ENCODE peak calls at places on chromosome 1, in seven cellular contexts. L, E, Q, Z, C, G and F are unnamed samples.

GRCh38 chr1:201640624-201641023 is 101.7 kb downstream of the NAV1 start:
- DNase-seq in L (no peak), E (no peak), Q (no peak), Z (peak), C (peak), G (peak), F (peak)

GRCh38 chr1:183180634-183181056 is 5.4 kb upstream of the LAMC2 start:
- DNase-seq in L (no peak), E (peak), Q (peak), Z (peak), C (no peak), G (peak), F (peak)

GRCh38 chr1:56920551-56920950 is 45.3 kb downstream of the C8B start:
- DNase-seq in L (no peak), E (no peak), Q (no peak), Z (no peak), C (no peak), G (peak), F (peak)

GRCh38 chr1:154860154-154860870 is 9.8 kb downstream of the KCNN3 start:
- DNase-seq in L (no peak), E (no peak), Q (no peak), Z (no peak), C (no peak), G (no peak), F (no peak)

GRCh38 chr1:229223498-229223897 is 47.4 kb upstream of the RAB4A start:
- DNase-seq in L (peak), E (no peak), Q (no peak), Z (no peak), C (no peak), G (no peak), F (no peak)

GRCh38 chr1:116320846-116321245 is 52.2 kb upstream of the ATP1A1 start:
- DNase-seq in L (no peak), E (no peak), Q (no peak), Z (no peak), C (no peak), G (no peak), F (no peak)

GRCh38 chr1:47262787-47263413 is 30.9 kb upstream of the TAL1 start:
- DNase-seq in L (peak), E (peak), Q (peak), Z (no peak), C (no peak), G (peak), F (peak)

GRCh38 chr1:5142389-5142788 is 488.0 kb downstream of the AJAP1 start:
- DNase-seq in L (no peak), E (no peak), Q (no peak), Z (no peak), C (no peak), G (no peak), F (no peak)

GRCh38 chr1:110004583-110004982 is 20.0 kb downstream of the AHCYL1 start:
- DNase-seq in L (no peak), E (peak), Q (no peak), Z (no peak), C (no peak), G (no peak), F (no peak)

GRCh38 chr1:166350490-166350889 is 183.7 kb upstream of the FAM78B start:
- DNase-seq in L (no peak), E (no peak), Q (no peak), Z (no peak), C (no peak), G (no peak), F (no peak)

GRCh38 chr1:66752000-66752592 is at the start of gene DYNLT5:
- DNase-seq in L (peak), E (peak), Q (peak), Z (peak), C (peak), G (peak), F (peak)

GRCh38 chr1:193321242-193321842 is 134.9 kb upstream of the B3GALT2 start:
- DNase-seq in L (no peak), E (no peak), Q (no peak), Z (no peak), C (no peak), G (peak), F (no peak)

GRCh38 chr1:180515364-180515763 is 13.0 kb upstream of the ACBD6 start:
- DNase-seq in L (no peak), E (no peak), Q (no peak), Z (no peak), C (no peak), G (no peak), F (no peak)

GRCh38 chr1:171506525-171507304 is 21.4 kb downstream of the PRRC2C start:
- DNase-seq in L (no peak), E (no peak), Q (no peak), Z (no peak), C (no peak), G (peak), F (peak)

GRCh38 chr1:186858923-186859322 is 30.2 kb downstream of the PLA2G4A start:
- DNase-seq in L (no peak), E (peak), Q (no peak), Z (no peak), C (peak), G (peak), F (no peak)

GRCh38 chr1:93878889-93879586 is at the start of gene DNTTIP2:
- DNase-seq in L (peak), E (peak), Q (peak), Z (peak), C (peak), G (peak), F (peak)

GRCh38 chr1:218365600-218365999 is 20.5 kb downstream of the TGFB2 start:
- DNase-seq in L (no peak), E (no peak), Q (no peak), Z (no peak), C (peak), G (no peak), F (no peak)

GRCh38 chr1:48093696-48094518 is 96.7 kb upstream of the TRABD2B start:
- DNase-seq in L (peak), E (peak), Q (no peak), Z (peak), C (peak), G (peak), F (peak)

GRCh38 chr1:2128189-2128901 is 66.2 kb downstream of the FAAP20 start:
- DNase-seq in L (no peak), E (no peak), Q (no peak), Z (peak), C (peak), G (no peak), F (no peak)

GRCh38 chr1:181094813-181095212 is 6.3 kb downstream of the IER5 start:
- DNase-seq in L (peak), E (no peak), Q (peak), Z (no peak), C (no peak), G (peak), F (peak)

GRCh38 chr1:87927391-87928073 is 598.9 kb downstream of the LMO4 start:
- DNase-seq in L (no peak), E (peak), Q (no peak), Z (no peak), C (no peak), G (no peak), F (no peak)

GRCh38 chr1:245800901-245801605 is 646.3 kb downstream of the KIF26B start:
- DNase-seq in L (no peak), E (no peak), Q (peak), Z (no peak), C (no peak), G (no peak), F (no peak)

GRCh38 chr1:203461717-203462116 is 13.9 kb upstream of the PRELP start:
- DNase-seq in L (no peak), E (no peak), Q (no peak), Z (no peak), C (no peak), G (no peak), F (no peak)

GRCh38 chr1:151457911-151458882 is 1.1 kb downstream of the POGZ start:
- DNase-seq in L (peak), E (peak), Q (peak), Z (peak), C (peak), G (peak), F (peak)

GRCh38 chr1:59044535-59045121 is 252.3 kb upstream of the FGGY start:
- DNase-seq in L (no peak), E (no peak), Q (no peak), Z (no peak), C (no peak), G (no peak), F (no peak)

GRCh38 chr1:155909894-155910293 is 1.3 kb downstream of the RIT1 start:
- DNase-seq in L (peak), E (peak), Q (no peak), Z (no peak), C (no peak), G (peak), F (peak)

GRCh38 chr1:153400244-153400643 is 9.4 kb upstream of the S100A8 start:
- DNase-seq in L (no peak), E (peak), Q (no peak), Z (no peak), C (no peak), G (peak), F (no peak)

GRCh38 chr1:208081972-208082371 is 162.2 kb downstream of the PLXNA2 start:
- DNase-seq in L (no peak), E (no peak), Q (no peak), Z (no peak), C (peak), G (no peak), F (peak)

GRCh38 chr1:15540201-15540600 is 13.6 kb downstream of the DNAJC16 start:
- DNase-seq in L (no peak), E (no peak), Q (no peak), Z (no peak), C (no peak), G (peak), F (peak)

GRCh38 chr1:51518730-51519047 is 377 bp downstream of the EPS15 start:
- DNase-seq in L (peak), E (peak), Q (no peak), Z (peak), C (peak), G (no peak), F (no peak)

GRCh38 chr1:206794294-206794908 is 22.1 kb upstream of the IL10 start:
- DNase-seq in L (no peak), E (no peak), Q (no peak), Z (no peak), C (no peak), G (no peak), F (no peak)

GRCh38 chr1:150981177-150981804 is 801 bp upstream of the ANXA9 start:
- DNase-seq in L (no peak), E (peak), Q (no peak), Z (no peak), C (no peak), G (no peak), F (no peak)

GRCh38 chr1:20368866-20369545 is 78.3 kb downstream of the VWA5B1 start:
- DNase-seq in L (no peak), E (no peak), Q (no peak), Z (no peak), C (no peak), G (no peak), F (no peak)

GRCh38 chr1:188652678-188653077 is 1823.9 kb downstream of the PLA2G4A start:
- DNase-seq in L (no peak), E (no peak), Q (no peak), Z (no peak), C (no peak), G (peak), F (no peak)

GRCh38 chr1:13830616-13831280 is 130.8 kb downstream of the PRDM2 start:
- DNase-seq in L (peak), E (no peak), Q (no peak), Z (no peak), C (peak), G (peak), F (no peak)

GRCh38 chr1:13826591-13826990 is 126.6 kb downstream of the PRDM2 start:
- DNase-seq in L (no peak), E (no peak), Q (no peak), Z (no peak), C (no peak), G (no peak), F (no peak)

GRCh38 chr1:13828454-13829151 is 128.6 kb downstream of the PRDM2 start:
- DNase-seq in L (peak), E (peak), Q (no peak), Z (no peak), C (peak), G (peak), F (peak)

GRCh38 chr1:13830170-13830569 is 130.2 kb downstream of the PRDM2 start:
- DNase-seq in L (no peak), E (no peak), Q (no peak), Z (no peak), C (no peak), G (no peak), F (no peak)

DNA sequence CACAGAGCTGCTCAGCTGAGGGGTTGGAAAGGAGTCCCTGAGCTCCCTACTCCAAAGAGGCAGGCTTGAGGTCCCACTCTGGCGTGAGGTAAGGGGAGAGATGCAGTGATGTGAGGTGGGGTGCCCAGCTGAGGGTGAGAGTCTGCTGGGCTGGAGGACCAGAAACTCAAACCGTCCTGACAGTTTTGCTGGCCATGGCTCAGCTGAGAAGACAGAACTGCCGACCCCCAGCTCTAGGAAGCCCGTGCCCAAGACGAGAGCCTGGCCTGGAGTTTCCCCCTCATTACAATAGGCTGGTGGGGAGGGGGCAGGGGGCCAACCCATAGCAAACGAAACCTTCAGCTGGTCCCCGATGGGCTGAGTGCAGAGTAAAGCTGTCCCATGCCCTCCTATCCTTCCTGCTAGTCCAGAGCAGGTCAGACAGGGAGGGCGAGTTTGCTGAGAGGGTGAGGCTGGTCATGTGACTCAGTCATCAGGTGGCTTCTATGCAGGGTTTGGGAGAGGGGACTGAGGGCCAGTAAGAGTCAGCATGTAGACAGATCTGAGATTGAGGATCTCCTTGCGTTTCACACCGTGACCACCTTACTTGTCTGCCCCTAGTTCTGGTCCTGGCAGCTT is 129.3 kb downstream of the PRDM2 start:
- DNase-seq in L (no peak), E (peak), Q (no peak), Z (no peak), C (no peak), G (no peak), F (no peak)
- H3K4me3 ChIP-seq in L (no peak), E (peak), Q (no peak), Z (no peak), C (no peak), G (no peak), F (no peak)

GRCh38 chr1:18225236-18225904 is 117.8 kb downstream of the IGSF21 start:
- DNase-seq in L (no peak), E (no peak), Q (no peak), Z (peak), C (no peak), G (no peak), F (no peak)
- TF ChIP-seq CTCF in L (no peak), E (no peak), Q (no peak), Z (no peak), C (no peak), G (no peak), F (no peak)

GRCh38 chr1:23576338-23577055 is 17.2 kb upstream of the ID3 start:
- DNase-seq in L (no peak), E (no peak), Q (no peak), Z (no peak), C (no peak), G (no peak), F (no peak)

GRCh38 chr1:23578311-23578996 is 19.2 kb upstream of the ID3 start:
- DNase-seq in L (no peak), E (no peak), Q (no peak), Z (no peak), C (no peak), G (no peak), F (peak)

GRCh38 chr1:23578997-23579363 is 19.7 kb upstream of the ID3 start:
- DNase-seq in L (no peak), E (no peak), Q (no peak), Z (no peak), C (no peak), G (no peak), F (no peak)

GRCh38 chr1:23575226-23575810 is 16.0 kb upstream of the ID3 start:
- DNase-seq in L (no peak), E (no peak), Q (no peak), Z (no peak), C (no peak), G (no peak), F (peak)

DNA sequence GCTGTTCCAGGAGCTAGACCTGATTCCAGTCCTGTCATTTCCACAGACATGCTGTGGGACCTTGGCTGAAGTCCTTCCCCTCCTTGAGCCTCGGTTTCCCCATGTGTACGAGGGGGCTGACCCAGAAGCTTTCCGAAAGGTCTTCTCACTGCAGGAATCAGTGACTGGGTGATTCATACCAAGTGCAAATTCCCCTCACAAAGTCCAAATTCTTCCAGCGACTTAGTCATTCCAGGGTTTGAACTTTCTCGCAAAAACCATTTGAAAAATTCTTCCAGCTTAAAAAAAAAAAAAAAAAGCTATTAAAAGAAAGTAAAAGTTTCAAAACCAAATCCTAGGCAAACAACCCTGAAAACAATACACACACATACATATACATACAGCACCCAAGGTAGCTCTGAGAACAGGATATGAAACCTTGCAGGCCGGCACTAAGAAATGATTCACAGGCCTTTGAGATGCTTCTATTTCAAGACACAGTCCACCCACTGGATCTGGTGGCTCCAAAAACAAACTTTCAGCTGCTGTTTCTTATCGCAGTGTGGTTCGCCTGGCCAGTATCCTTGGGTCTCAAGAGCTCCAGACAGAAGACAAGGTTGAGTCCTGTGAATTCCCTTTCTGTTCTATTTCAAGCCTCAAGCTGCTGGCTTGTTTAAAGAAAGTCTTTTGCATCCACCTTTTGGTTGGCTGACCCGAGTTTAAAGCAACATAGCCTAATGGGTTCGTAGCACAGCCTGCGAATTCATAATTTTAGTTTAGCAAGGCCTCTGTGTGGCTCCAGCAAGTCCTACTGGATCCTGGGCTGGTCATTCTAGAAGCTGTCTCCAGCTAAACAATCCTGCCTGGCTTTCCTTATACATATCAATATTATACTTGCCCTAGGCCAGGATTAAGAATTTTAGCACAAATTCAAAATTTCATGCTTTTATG is 18.0 kb upstream of the ID3 start:
- DNase-seq in L (peak), E (peak), Q (peak), Z (no peak), C (peak), G (peak), F (peak)
- H3K4me3 ChIP-seq in L (no peak), E (no peak), Q (peak), Z (peak), C (no peak), G (no peak), F (no peak)

DNA sequence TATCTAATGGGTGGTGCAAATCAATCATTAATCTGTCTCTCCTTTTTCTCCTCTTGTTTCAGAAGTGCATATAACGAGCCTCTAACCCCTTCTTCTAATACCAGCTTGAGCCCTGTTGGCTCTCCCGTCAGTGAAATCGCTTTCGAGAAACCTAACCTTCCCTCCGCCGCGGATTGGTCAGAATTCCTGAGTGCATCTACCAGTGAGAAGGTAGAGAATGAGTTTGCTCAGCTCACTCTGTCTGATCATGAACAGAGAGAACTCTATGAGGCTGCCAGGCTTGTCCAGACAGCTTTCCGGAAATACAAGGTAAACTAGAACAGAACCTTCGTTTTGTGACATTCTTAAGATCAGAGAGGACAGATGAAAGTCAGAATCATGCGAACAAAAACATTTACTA is 25.3 kb upstream of the VAMP3 start:
- DNase-seq in L (no peak), E (peak), Q (no peak), Z (peak), C (no peak), G (no peak), F (no peak)
- TF ChIP-seq CTCF in L (no peak), E (no peak), Q (no peak), Z (no peak), C (no peak), G (no peak), F (no peak)

GRCh38 chr1:178540646-178541045 is 27.7 kb downstream of the TEX35 start:
- DNase-seq in L (no peak), E (peak), Q (peak), Z (no peak), C (no peak), G (peak), F (peak)

GRCh38 chr1:178537445-178538090 is 24.7 kb downstream of the TEX35 start:
- DNase-seq in L (no peak), E (no peak), Q (no peak), Z (no peak), C (no peak), G (no peak), F (no peak)

GRCh38 chr1:178538192-178538916 is 25.4 kb downstream of the TEX35 start:
- DNase-seq in L (no peak), E (peak), Q (no peak), Z (no peak), C (no peak), G (peak), F (peak)

GRCh38 chr1:178540204-178540603 is 27.3 kb downstream of the TEX35 start:
- DNase-seq in L (no peak), E (no peak), Q (no peak), Z (no peak), C (no peak), G (no peak), F (no peak)

DNA sequence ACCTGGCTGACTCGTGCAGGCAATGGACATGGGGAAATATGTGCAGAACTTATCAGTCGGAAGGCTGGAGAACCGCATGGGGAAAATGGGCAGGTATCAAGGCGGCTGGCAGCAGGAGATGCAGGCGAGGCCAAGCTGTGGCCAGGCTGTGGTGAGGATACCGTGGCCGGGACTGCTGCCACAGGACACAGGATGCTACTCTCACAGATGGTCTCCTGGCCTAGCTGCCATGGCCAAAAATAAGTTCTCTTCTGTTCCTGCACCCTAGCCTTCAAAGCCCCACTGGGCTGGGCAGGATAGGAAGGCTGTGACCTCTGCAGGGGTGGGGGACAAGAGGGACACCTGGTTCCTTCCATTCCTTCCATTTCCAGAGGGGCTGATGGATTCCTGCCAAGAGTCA is 26.4 kb downstream of the TEX35 start:
- DNase-seq in L (no peak), E (no peak), Q (no peak), Z (no peak), C (no peak), G (peak), F (no peak)
- H3K4me3 ChIP-seq in L (no peak), E (no peak), Q (no peak), Z (no peak), C (no peak), G (no peak), F (no peak)

GRCh38 chr1:200392625-200393185 is 17.1 kb downstream of the ZNF281 start:
- DNase-seq in L (no peak), E (no peak), Q (no peak), Z (no peak), C (no peak), G (no peak), F (no peak)
- TF ChIP-seq CTCF in L (no peak), E (no peak), Q (no peak), Z (no peak), C (no peak), G (no peak), F (no peak)

GRCh38 chr1:42765271-42765670 is 1.6 kb downstream of the P3H1 start:
- DNase-seq in L (no peak), E (no peak), Q (no peak), Z (no peak), C (no peak), G (peak), F (no peak)
- H3K4me3 ChIP-seq in L (peak), E (peak), Q (peak), Z (peak), C (peak), G (peak), F (peak)

GRCh38 chr1:160806109-160806665 is 10.2 kb downstream of the LY9 start:
- DNase-seq in L (no peak), E (no peak), Q (no peak), Z (no peak), C (no peak), G (no peak), F (no peak)
- TF ChIP-seq CTCF in L (no peak), E (no peak), Q (no peak), Z (no peak), C (no peak), G (no peak), F (no peak)